ENCODE peak calls at places on chromosomes 7 and 10, in six cellular contexts. F, M, H, S, L and I are unnamed samples.

GRCh38 chr10:95644935-95645334 is 11.6 kb downstream of the ALDH18A1 start:
- DNase-seq in F (no peak), M (no peak), H (no peak), S (no peak), L (no peak), I (no peak)

GRCh38 chr7:78083466-78084120 is 285.0 kb downstream of the PHTF2 start:
- DNase-seq in F (no peak), M (no peak), H (no peak), S (no peak), L (no peak), I (no peak)

GRCh38 chr7:2299131-2299829 is 15.0 kb downstream of the SNX8 start:
- DNase-seq in F (no peak), M (no peak), H (no peak), S (no peak), L (no peak), I (no peak)

GRCh38 chr7:27697861-27698430 is 35.3 kb upstream of the HIBADH start:
- DNase-seq in F (no peak), M (peak; percentile 54), H (no peak), S (peak; percentile 50), L (no peak), I (no peak)

GRCh38 chr7:106840342-106840741 is 24.7 kb upstream of the PIK3CG start:
- DNase-seq in F (peak; percentile 54), M (peak; percentile 91), H (peak; percentile 12), S (no peak), L (no peak), I (no peak)

GRCh38 chr7:76037310-76037709 is 10.5 kb downstream of the STYXL1 start:
- DNase-seq in F (peak; percentile 79), M (peak; percentile 74), H (no peak), S (no peak), L (no peak), I (no peak)

GRCh38 chr10:22693371-22693784 is 21.0 kb downstream of the PIP4K2A start:
- DNase-seq in F (peak; percentile 67), M (peak; percentile 62), H (no peak), S (no peak), L (no peak), I (no peak)

GRCh38 chr10:2798340-2798739 is 269.0 kb upstream of the PFKP start:
- DNase-seq in F (no peak), M (no peak), H (no peak), S (no peak), L (no peak), I (no peak)

GRCh38 chr10:103554488-103555320 is 61.2 kb downstream of the NEURL1 start:
- DNase-seq in F (peak; percentile 70), M (peak; percentile 68), H (peak; percentile 55), S (peak; percentile 65), L (no peak), I (no peak)

GRCh38 chr10:5775705-5776104 is 37.5 kb downstream of the GDI2 start:
- DNase-seq in F (no peak), M (no peak), H (no peak), S (no peak), L (peak; percentile 74), I (peak; percentile 60)

GRCh38 chr7:158016171-158017087 is 571.2 kb downstream of the PTPRN2 start:
- DNase-seq in F (no peak), M (peak; percentile 15), H (peak; percentile 45), S (no peak), L (no peak), I (no peak)

GRCh38 chr10:100872034-100872791 is 40.5 kb upstream of the SLF2 start:
- DNase-seq in F (peak; percentile 48), M (peak; percentile 54), H (peak; percentile 87), S (no peak), L (no peak), I (no peak)

GRCh38 chr7:14195896-14196295 is 206.4 kb upstream of the ETV1 start:
- DNase-seq in F (no peak), M (no peak), H (no peak), S (no peak), L (no peak), I (no peak)

GRCh38 chr7:128453836-128454804 is 1.6 kb upstream of the HILPDA start:
- DNase-seq in F (peak; percentile 91), M (peak; percentile 33), H (peak; percentile 97), S (peak; percentile 87), L (no peak), I (no peak)

GRCh38 chr7:98205162-98205845 is 5.9 kb upstream of the BHLHA15 start:
- DNase-seq in F (no peak), M (no peak), H (no peak), S (no peak), L (no peak), I (no peak)

GRCh38 chr10:93712593-93712992 is 10.2 kb upstream of the FRA10AC1 start:
- DNase-seq in F (no peak), M (no peak), H (no peak), S (no peak), L (no peak), I (no peak)